ENCODE peak calls at places on chromosome 4, in nine cellular contexts. One of them, this sample, is unnamed. For H3K9me3, the result is how much of the 10 kb centered on the place peaks cover.

GRCh38 chr4:159395693-159396092 is 292.8 kb downstream of the RAPGEF2 start:
- DNase-seq in OCI-LY7: no peak
- DNase-seq in MM.1S: no peak
- DNase-seq in colonic mucosa: no peak
- DNase-seq in astrocyte: no peak
- DNase-seq in cardiac muscle cell: no peak
- DNase-seq in esophagus squamous epithelium: no peak
- DNase-seq in breast epithelium: no peak
- DNase-seq in uterus: no peak
- DNase-seq in this sample: no peak

GRCh38 chr4:25108556-25108955 is 51.7 kb downstream of the SEPSECS start:
- DNase-seq in OCI-LY7: no peak
- DNase-seq in MM.1S: no peak
- DNase-seq in colonic mucosa: no peak
- DNase-seq in astrocyte: no peak
- DNase-seq in cardiac muscle cell: no peak
- DNase-seq in esophagus squamous epithelium: no peak
- DNase-seq in breast epithelium: no peak
- DNase-seq in uterus: no peak
- DNase-seq in this sample: no peak

GRCh38 chr4:128565565-128566186 is 243.8 kb upstream of the JADE1 start:
- DNase-seq in OCI-LY7: peak
- DNase-seq in MM.1S: peak
- DNase-seq in colonic mucosa: peak
- DNase-seq in astrocyte: no peak
- DNase-seq in cardiac muscle cell: peak
- DNase-seq in esophagus squamous epithelium: no peak
- DNase-seq in breast epithelium: no peak
- DNase-seq in uterus: peak
- DNase-seq in this sample: peak

GRCh38 chr4:73704314-73705055 is 35.9 kb upstream of the CXCL8 start:
- DNase-seq in OCI-LY7: no peak
- DNase-seq in MM.1S: no peak
- DNase-seq in colonic mucosa: peak
- DNase-seq in astrocyte: peak
- DNase-seq in cardiac muscle cell: no peak
- DNase-seq in esophagus squamous epithelium: peak
- DNase-seq in breast epithelium: no peak
- DNase-seq in uterus: peak
- DNase-seq in this sample: peak

GRCh38 chr4:5122114-5122513 is 70.8 kb downstream of the STK32B start:
- DNase-seq in OCI-LY7: no peak
- DNase-seq in MM.1S: no peak
- DNase-seq in colonic mucosa: no peak
- DNase-seq in astrocyte: no peak
- DNase-seq in cardiac muscle cell: no peak
- DNase-seq in esophagus squamous epithelium: no peak
- DNase-seq in breast epithelium: no peak
- DNase-seq in uterus: no peak
- DNase-seq in this sample: no peak

GRCh38 chr4:11436084-11436483 is 7.4 kb upstream of the HS3ST1 start:
- DNase-seq in OCI-LY7: no peak
- DNase-seq in MM.1S: no peak
- DNase-seq in colonic mucosa: no peak
- DNase-seq in astrocyte: no peak
- DNase-seq in cardiac muscle cell: no peak
- DNase-seq in esophagus squamous epithelium: no peak
- DNase-seq in breast epithelium: no peak
- DNase-seq in uterus: no peak
- DNase-seq in this sample: no peak

GRCh38 chr4:80202190-80202711 is 4.9 kb downstream of the PRDM8 start:
- DNase-seq in OCI-LY7: peak
- DNase-seq in MM.1S: peak
- DNase-seq in colonic mucosa: peak
- DNase-seq in astrocyte: peak
- DNase-seq in cardiac muscle cell: peak
- DNase-seq in esophagus squamous epithelium: peak
- DNase-seq in breast epithelium: no peak
- DNase-seq in uterus: peak
- DNase-seq in this sample: peak

GRCh38 chr4:127967141-127967775 is 2.1 kb downstream of the ABHD18 start:
- DNase-seq in OCI-LY7: no peak
- DNase-seq in MM.1S: no peak
- DNase-seq in colonic mucosa: no peak
- DNase-seq in astrocyte: no peak
- DNase-seq in cardiac muscle cell: no peak
- DNase-seq in esophagus squamous epithelium: no peak
- DNase-seq in breast epithelium: no peak
- DNase-seq in uterus: no peak
- DNase-seq in this sample: no peak

GRCh38 chr4:3128058-3128457 is 53.6 kb downstream of the HTT start:
- DNase-seq in OCI-LY7: no peak
- DNase-seq in MM.1S: no peak
- DNase-seq in colonic mucosa: no peak
- DNase-seq in astrocyte: no peak
- DNase-seq in cardiac muscle cell: no peak
- DNase-seq in esophagus squamous epithelium: no peak
- DNase-seq in breast epithelium: no peak
- DNase-seq in uterus: no peak
- DNase-seq in this sample: no peak

GRCh38 chr4:8435656-8436121 is 4.8 kb downstream of the ACOX3 start:
- DNase-seq in OCI-LY7: peak
- DNase-seq in MM.1S: peak
- DNase-seq in colonic mucosa: no peak
- DNase-seq in astrocyte: no peak
- DNase-seq in cardiac muscle cell: peak
- DNase-seq in esophagus squamous epithelium: no peak
- DNase-seq in breast epithelium: no peak
- DNase-seq in uterus: no peak
- DNase-seq in this sample: no peak

GRCh38 chr4:113316879-113317278 is 267.4 kb downstream of the ANK2 start:
- DNase-seq in OCI-LY7: peak
- DNase-seq in MM.1S: peak
- DNase-seq in colonic mucosa: no peak
- DNase-seq in astrocyte: peak
- DNase-seq in cardiac muscle cell: no peak
- DNase-seq in esophagus squamous epithelium: no peak
- DNase-seq in breast epithelium: no peak
- DNase-seq in uterus: no peak
- DNase-seq in this sample: no peak

GRCh38 chr4:41514169-41514568 is 23.8 kb upstream of the LIMCH1 start:
- DNase-seq in OCI-LY7: no peak
- DNase-seq in MM.1S: no peak
- DNase-seq in colonic mucosa: no peak
- DNase-seq in astrocyte: no peak
- DNase-seq in cardiac muscle cell: no peak
- DNase-seq in esophagus squamous epithelium: no peak
- DNase-seq in breast epithelium: no peak
- DNase-seq in uterus: no peak
- DNase-seq in this sample: no peak

GRCh38 chr4:120070191-120070590 is 3.5 kb upstream of the MAD2L1 start:
- DNase-seq in OCI-LY7: no peak
- DNase-seq in MM.1S: no peak
- DNase-seq in colonic mucosa: no peak
- DNase-seq in astrocyte: no peak
- DNase-seq in cardiac muscle cell: no peak
- DNase-seq in esophagus squamous epithelium: no peak
- DNase-seq in breast epithelium: no peak
- DNase-seq in uterus: no peak
- DNase-seq in this sample: no peak

GRCh38 chr4:83889802-83890201 is 353.9 kb downstream of the GPAT3 start:
- DNase-seq in OCI-LY7: no peak
- DNase-seq in MM.1S: no peak
- DNase-seq in colonic mucosa: no peak
- DNase-seq in astrocyte: peak
- DNase-seq in cardiac muscle cell: no peak
- DNase-seq in esophagus squamous epithelium: no peak
- DNase-seq in breast epithelium: no peak
- DNase-seq in uterus: no peak
- DNase-seq in this sample: no peak

GRCh38 chr4:89152972-89153371 is 41.6 kb downstream of the TIGD2 start:
- DNase-seq in OCI-LY7: no peak
- DNase-seq in MM.1S: no peak
- DNase-seq in colonic mucosa: no peak
- DNase-seq in astrocyte: no peak
- DNase-seq in cardiac muscle cell: peak
- DNase-seq in esophagus squamous epithelium: no peak
- DNase-seq in breast epithelium: no peak
- DNase-seq in uterus: no peak
- DNase-seq in this sample: no peak
- TF ChIP-seq CTCF in OCI-LY7: no peak
- TF ChIP-seq CTCF in MM.1S: no peak
- TF ChIP-seq CTCF in colonic mucosa: no peak
- TF ChIP-seq CTCF in astrocyte: no peak
- TF ChIP-seq CTCF in cardiac muscle cell: no peak
- TF ChIP-seq CTCF in esophagus squamous epithelium: no peak
- TF ChIP-seq CTCF in breast epithelium: no peak
- TF ChIP-seq CTCF in uterus: no peak
- TF ChIP-seq CTCF in this sample: no peak

GRCh38 chr4:67659065-67659464 is 41.9 kb downstream of the UBA6 start:
- DNase-seq in OCI-LY7: no peak
- DNase-seq in MM.1S: no peak
- DNase-seq in colonic mucosa: no peak
- DNase-seq in astrocyte: no peak
- DNase-seq in cardiac muscle cell: no peak
- DNase-seq in esophagus squamous epithelium: no peak
- DNase-seq in breast epithelium: no peak
- DNase-seq in uterus: no peak
- DNase-seq in this sample: no peak
- H3K9me3 ChIP-seq in OCI-LY7: under half
- H3K9me3 ChIP-seq in MM.1S: under half
- H3K9me3 ChIP-seq in colonic mucosa: under half
- H3K9me3 ChIP-seq in astrocyte: under half
- H3K9me3 ChIP-seq in cardiac muscle cell: under half
- H3K9me3 ChIP-seq in esophagus squamous epithelium: under half
- H3K9me3 ChIP-seq in breast epithelium: under half
- H3K9me3 ChIP-seq in uterus: under half
- H3K9me3 ChIP-seq in this sample: under half

DNA sequence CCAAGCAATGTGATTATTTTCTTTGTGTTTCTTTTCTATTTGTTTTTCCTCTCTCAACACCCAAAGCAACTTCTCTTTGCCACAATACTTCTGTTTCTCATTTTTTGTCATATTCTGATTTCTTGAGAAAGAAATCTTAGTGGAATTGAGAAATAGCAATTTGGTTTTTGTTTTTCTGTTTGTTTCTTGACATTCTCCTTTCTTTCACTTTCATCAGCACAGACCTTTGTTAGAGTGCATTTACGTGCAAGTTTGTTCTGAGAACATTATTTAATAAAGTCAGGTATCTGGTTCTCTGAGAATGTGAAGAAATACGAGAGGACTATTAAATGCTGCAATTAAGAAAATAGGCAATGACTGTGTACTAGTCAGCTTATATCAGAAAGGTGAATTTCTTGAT is 608.1 kb upstream of the AADAT start:
- DNase-seq in OCI-LY7: no peak
- DNase-seq in MM.1S: peak
- DNase-seq in colonic mucosa: no peak
- DNase-seq in astrocyte: no peak
- DNase-seq in cardiac muscle cell: no peak
- DNase-seq in esophagus squamous epithelium: no peak
- DNase-seq in breast epithelium: no peak
- DNase-seq in uterus: no peak
- DNase-seq in this sample: no peak
- H3K4me3 ChIP-seq in OCI-LY7: no peak
- H3K4me3 ChIP-seq in MM.1S: peak
- H3K4me3 ChIP-seq in colonic mucosa: no peak
- H3K4me3 ChIP-seq in astrocyte: no peak
- H3K4me3 ChIP-seq in cardiac muscle cell: no peak
- H3K4me3 ChIP-seq in esophagus squamous epithelium: no peak
- H3K4me3 ChIP-seq in breast epithelium: no peak
- H3K4me3 ChIP-seq in uterus: no peak
- H3K4me3 ChIP-seq in this sample: no peak

GRCh38 chr4:92299152-92299551 is 4.6 kb upstream of the GRID2 start:
- DNase-seq in OCI-LY7: no peak
- DNase-seq in MM.1S: no peak
- DNase-seq in colonic mucosa: no peak
- DNase-seq in astrocyte: no peak
- DNase-seq in cardiac muscle cell: no peak
- DNase-seq in esophagus squamous epithelium: no peak
- DNase-seq in breast epithelium: no peak
- DNase-seq in uterus: no peak
- DNase-seq in this sample: no peak
- TF ChIP-seq CTCF in OCI-LY7: no peak
- TF ChIP-seq CTCF in MM.1S: peak
- TF ChIP-seq CTCF in colonic mucosa: no peak
- TF ChIP-seq CTCF in astrocyte: peak
- TF ChIP-seq CTCF in cardiac muscle cell: peak
- TF ChIP-seq CTCF in esophagus squamous epithelium: no peak
- TF ChIP-seq CTCF in breast epithelium: no peak
- TF ChIP-seq CTCF in uterus: no peak
- TF ChIP-seq CTCF in this sample: no peak

This sample was measured in heart right ventricle.